ENCODE peak calls at places on chromosomes 2 and 18, in five cellular contexts. C is IMR-90, S is HepG2, W is tibial artery, B is Peyer's patch. D is an unnamed sample.

GRCh38 chr18:2884706-2885285 is 38.0 kb downstream of the EMILIN2 start:
- DNase-seq in C (no peak), S (no peak), W (no peak), B (no peak), D (no peak)

GRCh38 chr2:112627060-112628040 is 18.4 kb upstream of the SLC20A1 start:
- DNase-seq in C (peak), S (no peak), W (peak), B (no peak), D (no peak)

GRCh38 chr2:20496477-20496876 is 49.6 kb downstream of the RHOB start:
- DNase-seq in C (no peak), S (no peak), W (no peak), B (no peak), D (no peak)

GRCh38 chr2:70523996-70524965 is 29.3 kb downstream of the TGFA start:
- DNase-seq in C (peak), S (peak), W (no peak), B (no peak), D (no peak)

GRCh38 chr18:11852048-11852341 is 782 bp downstream of the CHMP1B start:
- DNase-seq in C (no peak), S (no peak), W (no peak), B (no peak), D (no peak)

GRCh38 chr2:172102159-172102857 is 392 bp downstream of the DLX2 start:
- DNase-seq in C (peak), S (no peak), W (no peak), B (no peak), D (no peak)

GRCh38 chr2:14634223-14634884 is 1.8 kb downstream of the LRATD1 start:
- DNase-seq in C (peak), S (peak), W (peak), B (peak), D (peak)

GRCh38 chr2:230668184-230668938 is 44.3 kb upstream of the CAB39 start:
- DNase-seq in C (peak), S (no peak), W (peak), B (no peak), D (peak)

GRCh38 chr2:56168163-56168562 is 15.6 kb upstream of the CCDC85A start:
- DNase-seq in C (no peak), S (no peak), W (no peak), B (no peak), D (no peak)

GRCh38 chr2:197890160-197890559 is 85.8 kb downstream of the PLCL1 start:
- DNase-seq in C (no peak), S (no peak), W (no peak), B (no peak), D (no peak)
- H3K27ac ChIP-seq in C (no peak), S (no peak), W (no peak), B (no peak), D (no peak)

GRCh38 chr2:37782155-37782673 is 110.8 kb upstream of the CDC42EP3 start:
- DNase-seq in C (no peak), S (no peak), W (no peak), B (no peak), D (no peak)

GRCh38 chr2:37781028-37781427 is 109.6 kb upstream of the CDC42EP3 start:
- DNase-seq in C (peak), S (no peak), W (no peak), B (no peak), D (no peak)

GRCh38 chr2:37779123-37779522 is 107.7 kb upstream of the CDC42EP3 start:
- DNase-seq in C (peak), S (no peak), W (no peak), B (no peak), D (no peak)

GRCh38 chr2:37779611-37780010 is 108.2 kb upstream of the CDC42EP3 start:
- DNase-seq in C (no peak), S (no peak), W (no peak), B (no peak), D (no peak)

GRCh38 chr2:37780097-37780676 is 108.7 kb upstream of the CDC42EP3 start:
- DNase-seq in C (peak), S (no peak), W (no peak), B (no peak), D (no peak)
- H3K27ac ChIP-seq in C (peak), S (no peak), W (peak), B (no peak), D (no peak)

DNA sequence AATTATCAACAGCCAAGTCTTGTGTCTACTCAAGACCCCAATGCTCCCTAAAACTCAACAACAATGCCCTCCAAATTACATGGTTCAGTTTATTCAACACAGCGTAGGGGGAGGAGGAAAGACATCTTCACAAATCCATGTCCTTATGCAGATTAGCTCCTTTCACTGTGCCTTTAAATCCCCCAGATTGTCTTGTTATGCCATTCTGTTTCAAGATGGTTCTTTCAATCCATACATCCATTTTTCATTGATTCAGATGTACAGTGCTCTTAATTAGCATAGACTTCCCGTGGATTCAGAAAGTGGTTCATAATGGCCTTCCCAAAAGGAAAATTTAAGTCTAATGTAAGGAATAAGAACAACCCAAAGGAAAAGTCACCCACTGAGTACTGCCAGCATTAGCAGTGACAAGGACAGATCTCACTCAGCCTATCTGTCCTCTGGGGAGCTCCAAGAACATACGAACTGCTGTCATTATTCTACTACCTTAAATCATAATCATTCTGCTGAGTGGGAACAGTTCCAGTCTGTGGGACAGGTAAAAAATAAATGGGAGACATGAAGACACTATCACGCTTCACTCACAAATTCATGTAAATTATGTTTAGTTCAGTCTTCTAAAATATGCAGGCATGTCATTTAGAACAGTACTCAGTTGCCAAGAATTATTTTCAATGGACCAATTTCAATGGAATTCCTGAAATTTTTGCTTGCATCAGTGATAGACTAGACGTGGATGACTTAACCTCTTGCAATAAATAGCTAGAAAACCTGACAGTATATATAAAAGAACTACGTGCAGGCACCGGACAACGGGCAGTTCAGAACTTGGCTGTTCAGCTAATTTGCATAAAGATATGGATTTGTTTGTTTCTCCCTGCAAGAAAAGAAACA is 58.9 kb upstream of the RNU4ATAC start:
- DNase-seq in C (peak), S (no peak), W (no peak), B (no peak), D (no peak)
- H3K27ac ChIP-seq in C (peak), S (no peak), W (no peak), B (no peak), D (no peak)

DNA sequence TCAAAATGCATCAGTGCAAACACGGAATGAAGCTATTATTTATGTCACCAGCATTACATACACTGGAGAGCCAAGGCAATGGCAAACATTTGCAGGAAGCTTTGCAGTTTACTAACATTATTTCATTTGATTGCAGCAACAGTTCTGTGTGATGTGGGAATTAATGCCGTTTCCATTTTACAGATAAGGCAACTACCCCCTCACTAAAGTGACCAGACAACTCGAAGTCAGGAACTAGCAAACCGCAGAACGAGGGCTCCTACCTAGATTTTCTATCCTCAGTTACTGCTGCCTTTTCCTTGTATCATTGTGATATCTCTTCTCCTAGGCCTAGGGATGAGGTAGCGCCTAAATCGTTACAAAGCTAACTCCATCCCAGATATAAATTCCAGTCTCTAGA is 85.5 kb downstream of the COLEC12 start:
- DNase-seq in C (no peak), S (no peak), W (no peak), B (no peak), D (no peak)
- H3K27ac ChIP-seq in C (no peak), S (no peak), W (no peak), B (no peak), D (no peak)

GRCh38 chr2:1995987-1996386 is 251.7 kb upstream of the PXDN start:
- DNase-seq in C (no peak), S (no peak), W (no peak), B (no peak), D (no peak)
- H3K27ac ChIP-seq in C (no peak), S (no peak), W (no peak), B (no peak), D (no peak)

DNA sequence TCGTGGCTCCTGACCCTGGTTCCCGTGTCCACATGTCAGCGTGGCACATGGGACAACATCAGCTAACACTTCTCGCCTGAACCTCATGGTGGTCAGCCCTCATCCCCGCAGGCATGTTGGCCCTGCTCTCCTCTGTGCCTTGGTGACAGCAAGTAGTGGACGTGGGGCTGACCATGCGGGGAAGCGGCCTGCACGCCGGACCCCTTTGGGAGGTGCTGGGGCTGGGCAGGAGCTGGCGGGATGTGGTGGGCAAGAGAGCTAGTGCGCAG is 249.5 kb downstream of the TWIST2 start:
- DNase-seq in C (no peak), S (no peak), W (no peak), B (no peak), D (no peak)
- H3K27ac ChIP-seq in C (no peak), S (no peak), W (no peak), B (no peak), D (no peak)

GRCh38 chr2:205947621-205948495 is 138.1 kb downstream of the INO80D start:
- DNase-seq in C (peak), S (peak), W (peak), B (peak), D (peak)
- H3K27ac ChIP-seq in C (no peak), S (no peak), W (peak), B (no peak), D (no peak)

DNA sequence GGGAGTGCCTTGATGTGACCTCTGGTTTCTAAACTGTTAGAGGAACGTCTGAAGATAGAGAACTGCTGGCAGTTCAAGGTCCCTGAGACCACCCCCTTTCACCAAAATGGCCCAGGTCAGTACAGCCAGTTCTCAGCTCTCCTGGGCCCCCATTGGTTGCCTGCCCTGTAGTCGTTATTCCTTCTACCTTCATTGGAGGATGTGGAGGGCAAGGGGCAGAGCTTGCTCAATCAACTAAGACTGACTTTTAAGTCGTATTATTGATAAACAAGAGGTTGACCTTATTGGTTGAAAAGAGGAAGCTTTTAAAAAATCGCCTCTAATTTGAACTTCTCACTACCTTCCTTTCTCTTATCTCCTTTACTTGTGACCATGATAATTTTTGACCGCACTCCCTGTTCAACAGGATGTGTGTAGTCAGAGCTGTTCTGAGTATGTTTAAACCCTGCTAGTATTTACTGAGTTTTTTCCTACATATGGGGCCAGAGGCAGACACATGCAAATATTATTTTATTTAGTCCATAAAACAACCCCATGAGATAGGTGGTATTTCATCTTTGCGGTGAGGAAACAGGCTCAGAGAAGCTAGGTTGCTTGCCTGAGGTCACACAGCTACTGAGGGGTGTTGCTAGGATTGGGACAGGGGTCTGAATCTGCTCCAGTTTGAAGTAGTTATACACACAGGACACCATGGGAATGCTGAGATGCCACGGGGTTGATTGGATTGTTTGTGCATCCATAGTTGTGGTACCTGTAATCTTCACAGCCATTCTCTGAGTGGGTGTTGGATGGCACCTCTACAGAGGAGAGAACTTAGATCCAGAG is 65.9 kb downstream of the TMEM247 start:
- DNase-seq in C (no peak), S (no peak), W (no peak), B (no peak), D (no peak)
- H3K27ac ChIP-seq in C (no peak), S (no peak), W (peak), B (peak), D (no peak)